ENCODE peak calls at places on chromosomes 5 and 9, in six cellular contexts. L is hippocampal formation; T is endothelial cell; Z is activated T-cell treated with anti-CD3 and anti-CD28 coated beads for 1 hour; Q is stimulated activated CD4-positive, alpha-beta T cell treated with anti-CD3 and anti-CD28 coated beads, Interleukin-2, amount 100 ng/mL, for 48 hours; R is NCI-H187 treated with DMSO at 0.1 percent for 48 hours. H is an unnamed sample.

GRCh38 chr5:84986688-84987087 is 602.0 kb upstream of the EDIL3 start:
- DNase-seq in T (no peak), Z (no peak), R (no peak), L (no peak), Q (no peak), H (no peak)

GRCh38 chr9:7479300-7479699 is 320.3 kb downstream of the DMAC1 start:
- DNase-seq in Z (no peak), R (no peak), L (no peak), T (no peak), Q (no peak), H (no peak)

GRCh38 chr5:120735076-120735475 is 271.0 kb downstream of the PRR16 start:
- DNase-seq in L (no peak), R (no peak), Z (no peak), Q (no peak), T (no peak), H (no peak)

GRCh38 chr5:72232838-72233237 is 87.2 kb downstream of the MRPS27 start:
- DNase-seq in Q (no peak), R (no peak), Z (no peak), L (no peak), T (no peak), H (no peak)

GRCh38 chr9:100190339-100190738 is 91.3 kb downstream of the INVS start:
- DNase-seq in R (no peak), T (no peak), L (no peak), Q (no peak), Z (no peak), H (no peak)

GRCh38 chr5:17398439-17398838 is 99.6 kb upstream of the TAF11L2 start:
- DNase-seq in T (no peak), Q (no peak), L (no peak), Z (no peak), R (no peak), H (no peak)

GRCh38 chr9:25472681-25473080 is 205.6 kb downstream of the TUSC1 start:
- DNase-seq in Z (no peak), L (no peak), R (no peak), T (no peak), Q (no peak), H (no peak)

GRCh38 chr5:53151713-53152458 is 42.3 kb upstream of the MOCS2 start:
- DNase-seq in T (no peak), R (no peak), Q (no peak), L (no peak), Z (no peak), H (no peak)

GRCh38 chr5:777756-778161 is 6.8 kb downstream of the ZDHHC11B start:
- DNase-seq in T (no peak), Z (no peak), L (no peak), R (no peak), Q (no peak), H (no peak)